ENCODE peak calls at places on chromosome 10, in eight cellular contexts. K is GM04503; L is AG08395; V is stimulated activated CD4-positive, alpha-beta T cell treated with anti-CD3 and anti-CD28 coated beads, TNF-alpha, amount 100 ng/mL, for 4 hours; T is naive B cell; P is stimulated activated CD8-positive, alpha-beta memory T cell treated with anti-CD3 and anti-CD28 coated beads, Interleukin-2, amount 100 ng/mL, for 48 hours; D is NCI-H1436; A is type B pancreatic cell. G is an unnamed sample.

GRCh38 chr10:126972622-126973414 is 67.6 kb downstream of the DOCK1 start:
- DNase-seq in K (peak), L (peak), V (no peak), T (no peak), P (no peak), D (no peak), A (no peak), G (no peak)

GRCh38 chr10:28910960-28911359 is 233.6 kb downstream of the BAMBI start:
- DNase-seq in K (peak), L (peak), V (no peak), T (no peak), P (no peak), D (no peak), A (no peak), G (no peak)

GRCh38 chr10:1598393-1599153 is 138.8 kb downstream of the ADARB2 start:
- DNase-seq in K (no peak), L (no peak), V (no peak), T (no peak), P (no peak), D (no peak), A (no peak), G (no peak)

GRCh38 chr10:21519981-21520436 is 5.5 kb downstream of the SKIDA1 start:
- DNase-seq in K (no peak), L (peak), V (no peak), T (no peak), P (no peak), D (no peak), A (no peak), G (peak)

GRCh38 chr10:84997870-84998269 is 669.5 kb downstream of the CCSER2 start:
- DNase-seq in K (no peak), L (no peak), V (no peak), T (no peak), P (no peak), D (no peak), A (no peak), G (no peak)

GRCh38 chr10:80530251-80530650 is 7.5 kb upstream of the SH2D4B start:
- DNase-seq in K (no peak), L (peak), V (no peak), T (no peak), P (peak), D (no peak), A (no peak), G (no peak)

GRCh38 chr10:60818134-60818770 is 40.0 kb downstream of the CDK1 start:
- DNase-seq in K (peak), L (peak), V (no peak), T (no peak), P (no peak), D (no peak), A (no peak), G (no peak)

GRCh38 chr10:36253731-36254130 is 611.6 kb upstream of the FZD8 start:
- DNase-seq in K (no peak), L (no peak), V (no peak), T (no peak), P (no peak), D (no peak), A (no peak), G (no peak)

GRCh38 chr10:24894309-24894708 is 58.1 kb downstream of the PRTFDC1 start:
- DNase-seq in K (no peak), L (peak), V (no peak), T (no peak), P (no peak), D (no peak), A (no peak), G (no peak)

GRCh38 chr10:63986536-63986935 is 465.3 kb downstream of the REEP3 start:
- DNase-seq in K (no peak), L (no peak), V (no peak), T (no peak), P (no peak), D (no peak), A (no peak), G (no peak)

GRCh38 chr10:17649836-17650235 is 5.9 kb downstream of the STAM start:
- DNase-seq in K (no peak), L (no peak), V (no peak), T (no peak), P (no peak), D (no peak), A (no peak), G (no peak)

GRCh38 chr10:13949844-13950542 is 363.2 kb downstream of the PRPF18 start:
- DNase-seq in K (peak), L (peak), V (no peak), T (no peak), P (no peak), D (no peak), A (no peak), G (no peak)

GRCh38 chr10:101579516-101579870 is 8.6 kb downstream of the POLL start:
- DNase-seq in K (no peak), L (no peak), V (no peak), T (no peak), P (no peak), D (no peak), A (no peak), G (no peak)

GRCh38 chr10:104336829-104337526 is 1.3 kb downstream of the ITPRIP start:
- DNase-seq in K (peak), L (peak), V (no peak), T (no peak), P (no peak), D (no peak), A (no peak), G (no peak)